ENCODE peak calls at places on chromosome 1, in seven cellular contexts. One of them, this sample, is unnamed.
A peak's percentile ranks its signal among the peaks of the same experiment; 100 is the strongest.

GRCh38 chr1:1730870-1731269 is 6.7 kb upstream of the CDK11A start:
- DNase-seq in sigmoid colon: no peak
- DNase-seq in heart left ventricle: peak; percentile 8
- DNase-seq in prostate gland: no peak
- DNase-seq in tibial nerve: no peak
- DNase-seq in body of pancreas: peak; percentile 6
- DNase-seq in testis: no peak
- DNase-seq in this sample: no peak

GRCh38 chr1:236685917-236686814 is at the start of gene ACTN2:
- DNase-seq in testis: peak; percentile 70
- DNase-seq in sigmoid colon: peak; percentile 76
- DNase-seq in tibial nerve: no peak
- DNase-seq in heart left ventricle: peak; percentile 81
- DNase-seq in prostate gland: no peak
- DNase-seq in body of pancreas: peak; percentile 69
- DNase-seq in this sample: no peak

GRCh38 chr1:178385662-178386061 is 111.1 kb downstream of the CLEC20A start:
- DNase-seq in body of pancreas: no peak
- DNase-seq in testis: no peak
- DNase-seq in sigmoid colon: no peak
- DNase-seq in prostate gland: no peak
- DNase-seq in heart left ventricle: no peak
- DNase-seq in tibial nerve: no peak
- DNase-seq in this sample: no peak

GRCh38 chr1:19250629-19251304 is 557 bp downstream of the EMC1 start:
- DNase-seq in testis: no peak
- DNase-seq in tibial nerve: no peak
- DNase-seq in prostate gland: no peak
- DNase-seq in sigmoid colon: no peak
- DNase-seq in body of pancreas: no peak
- DNase-seq in heart left ventricle: no peak
- DNase-seq in this sample: no peak

GRCh38 chr1:164673584-164674214 is 114.7 kb downstream of the PBX1 start:
- DNase-seq in body of pancreas: no peak
- DNase-seq in heart left ventricle: no peak
- DNase-seq in testis: peak; percentile 56
- DNase-seq in tibial nerve: no peak
- DNase-seq in prostate gland: no peak
- DNase-seq in sigmoid colon: no peak
- DNase-seq in this sample: no peak

GRCh38 chr1:1629430-1630190 is 2.4 kb upstream of the MMP23B start:
- DNase-seq in sigmoid colon: peak; percentile 71
- DNase-seq in heart left ventricle: peak; percentile 21
- DNase-seq in prostate gland: no peak
- DNase-seq in body of pancreas: no peak
- DNase-seq in tibial nerve: no peak
- DNase-seq in testis: no peak
- DNase-seq in this sample: no peak

GRCh38 chr1:214446772-214447556 is 104.4 kb downstream of the PTPN14 start:
- DNase-seq in sigmoid colon: no peak
- DNase-seq in prostate gland: peak; percentile 33
- DNase-seq in body of pancreas: peak; percentile 32
- DNase-seq in tibial nerve: no peak
- DNase-seq in heart left ventricle: no peak
- DNase-seq in testis: no peak
- DNase-seq in this sample: no peak

GRCh38 chr1:118136511-118136937 is 48.5 kb downstream of the SPAG17 start:
- DNase-seq in body of pancreas: no peak
- DNase-seq in tibial nerve: no peak
- DNase-seq in prostate gland: no peak
- DNase-seq in heart left ventricle: no peak
- DNase-seq in testis: no peak
- DNase-seq in sigmoid colon: no peak
- DNase-seq in this sample: no peak

GRCh38 chr1:154589780-154590179 is 18.2 kb downstream of the ADAR start:
- DNase-seq in tibial nerve: no peak
- DNase-seq in body of pancreas: no peak
- DNase-seq in prostate gland: no peak
- DNase-seq in heart left ventricle: no peak
- DNase-seq in sigmoid colon: no peak
- DNase-seq in testis: no peak
- DNase-seq in this sample: no peak

GRCh38 chr1:165854101-165854845 is 26.9 kb downstream of the UCK2 start:
- DNase-seq in testis: no peak
- DNase-seq in tibial nerve: no peak
- DNase-seq in sigmoid colon: no peak
- DNase-seq in prostate gland: no peak
- DNase-seq in heart left ventricle: peak; percentile 39
- DNase-seq in body of pancreas: no peak
- DNase-seq in this sample: no peak

GRCh38 chr1:113058861-113059441 is 14.0 kb upstream of the LRIG2 start:
- DNase-seq in testis: no peak
- DNase-seq in body of pancreas: no peak
- DNase-seq in tibial nerve: no peak
- DNase-seq in sigmoid colon: no peak
- DNase-seq in heart left ventricle: peak; percentile 28
- DNase-seq in prostate gland: no peak
- DNase-seq in this sample: no peak

GRCh38 chr1:209839875-209840491 is 12.2 kb downstream of the UTP25 start:
- DNase-seq in tibial nerve: no peak
- DNase-seq in heart left ventricle: no peak
- DNase-seq in prostate gland: no peak
- DNase-seq in body of pancreas: no peak
- DNase-seq in testis: no peak
- DNase-seq in sigmoid colon: no peak
- DNase-seq in this sample: no peak

GRCh38 chr1:230050973-230051735 is 15.9 kb upstream of the GALNT2 start:
- DNase-seq in prostate gland: no peak
- DNase-seq in body of pancreas: no peak
- DNase-seq in tibial nerve: no peak
- DNase-seq in heart left ventricle: no peak
- DNase-seq in sigmoid colon: no peak
- DNase-seq in testis: no peak
- DNase-seq in this sample: no peak

GRCh38 chr1:147492207-147492606 is 49.1 kb upstream of the BCL9 start:
- DNase-seq in body of pancreas: no peak
- DNase-seq in sigmoid colon: no peak
- DNase-seq in testis: no peak
- DNase-seq in tibial nerve: no peak
- DNase-seq in prostate gland: no peak
- DNase-seq in heart left ventricle: no peak
- DNase-seq in this sample: no peak

GRCh38 chr1:206496131-206496793 is 11.1 kb upstream of the RASSF5 start:
- DNase-seq in tibial nerve: no peak
- DNase-seq in testis: no peak
- DNase-seq in sigmoid colon: no peak
- DNase-seq in prostate gland: no peak
- DNase-seq in body of pancreas: peak; percentile 99
- DNase-seq in heart left ventricle: no peak
- DNase-seq in this sample: no peak

GRCh38 chr1:84442256-84442655 is 36.8 kb upstream of the RPF1 start:
- DNase-seq in heart left ventricle: no peak
- DNase-seq in testis: no peak
- DNase-seq in sigmoid colon: no peak
- DNase-seq in tibial nerve: peak; percentile 36
- DNase-seq in prostate gland: peak; percentile 15
- DNase-seq in body of pancreas: no peak
- DNase-seq in this sample: no peak

GRCh38 chr1:10283318-10283984 is 73.1 kb downstream of the KIF1B start:
- DNase-seq in testis: no peak
- DNase-seq in prostate gland: no peak
- DNase-seq in tibial nerve: no peak
- DNase-seq in heart left ventricle: no peak
- DNase-seq in body of pancreas: no peak
- DNase-seq in sigmoid colon: no peak
- DNase-seq in this sample: no peak

GRCh38 chr1:204077979-204078696 is 5.2 kb downstream of the SOX13 start:
- DNase-seq in body of pancreas: no peak
- DNase-seq in heart left ventricle: no peak
- DNase-seq in testis: no peak
- DNase-seq in tibial nerve: no peak
- DNase-seq in prostate gland: peak; percentile 84
- DNase-seq in sigmoid colon: no peak
- DNase-seq in this sample: no peak

GRCh38 chr1:75723989-75724471 is 479 bp upstream of the ACADM start:
- DNase-seq in prostate gland: peak; percentile 70
- DNase-seq in testis: peak; percentile 89
- DNase-seq in tibial nerve: peak; percentile 62
- DNase-seq in sigmoid colon: peak; percentile 94
- DNase-seq in body of pancreas: peak; percentile 79
- DNase-seq in heart left ventricle: peak; percentile 90
- DNase-seq in this sample: no peak

GRCh38 chr1:69373520-69373919 is 194.2 kb upstream of the LRRC7 start:
- DNase-seq in body of pancreas: no peak
- DNase-seq in prostate gland: no peak
- DNase-seq in heart left ventricle: no peak
- DNase-seq in testis: no peak
- DNase-seq in tibial nerve: no peak
- DNase-seq in sigmoid colon: no peak
- DNase-seq in this sample: no peak

GRCh38 chr1:212959266-212960220 is 9.2 kb downstream of the VASH2 start:
- DNase-seq in prostate gland: no peak
- DNase-seq in testis: no peak
- DNase-seq in heart left ventricle: no peak
- DNase-seq in sigmoid colon: no peak
- DNase-seq in body of pancreas: no peak
- DNase-seq in tibial nerve: no peak
- DNase-seq in this sample: no peak

GRCh38 chr1:180921891-180922636 is 9.4 kb downstream of the KIAA1614 start:
- DNase-seq in heart left ventricle: peak; percentile 18
- DNase-seq in sigmoid colon: no peak
- DNase-seq in tibial nerve: no peak
- DNase-seq in testis: no peak
- DNase-seq in body of pancreas: no peak
- DNase-seq in prostate gland: no peak
- DNase-seq in this sample: no peak

GRCh38 chr1:168400139-168400538 is 119.5 kb downstream of the TBX19 start:
- DNase-seq in testis: no peak
- DNase-seq in sigmoid colon: no peak
- DNase-seq in tibial nerve: no peak
- DNase-seq in prostate gland: no peak
- DNase-seq in body of pancreas: no peak
- DNase-seq in heart left ventricle: no peak
- DNase-seq in this sample: peak; percentile 47

GRCh38 chr1:114707604-114708003 is 9.0 kb downstream of the NRAS start:
- DNase-seq in testis: no peak
- DNase-seq in tibial nerve: no peak
- DNase-seq in body of pancreas: no peak
- DNase-seq in heart left ventricle: no peak
- DNase-seq in sigmoid colon: no peak
- DNase-seq in prostate gland: no peak
- DNase-seq in this sample: no peak
- H3K36me3 ChIP-seq in testis: no peaks in the 10 kb centered on the region
- H3K36me3 ChIP-seq in tibial nerve: peaks cover 76% of the 10 kb centered on the region
- H3K36me3 ChIP-seq in body of pancreas: peaks cover 29% of the 10 kb centered on the region
- H3K36me3 ChIP-seq in heart left ventricle: peaks cover 76% of the 10 kb centered on the region
- H3K36me3 ChIP-seq in sigmoid colon: peaks cover 38% of the 10 kb centered on the region
- H3K36me3 ChIP-seq in prostate gland: no peaks in the 10 kb centered on the region
- H3K36me3 ChIP-seq in this sample: peaks cover 42% of the 10 kb centered on the region

DNA sequence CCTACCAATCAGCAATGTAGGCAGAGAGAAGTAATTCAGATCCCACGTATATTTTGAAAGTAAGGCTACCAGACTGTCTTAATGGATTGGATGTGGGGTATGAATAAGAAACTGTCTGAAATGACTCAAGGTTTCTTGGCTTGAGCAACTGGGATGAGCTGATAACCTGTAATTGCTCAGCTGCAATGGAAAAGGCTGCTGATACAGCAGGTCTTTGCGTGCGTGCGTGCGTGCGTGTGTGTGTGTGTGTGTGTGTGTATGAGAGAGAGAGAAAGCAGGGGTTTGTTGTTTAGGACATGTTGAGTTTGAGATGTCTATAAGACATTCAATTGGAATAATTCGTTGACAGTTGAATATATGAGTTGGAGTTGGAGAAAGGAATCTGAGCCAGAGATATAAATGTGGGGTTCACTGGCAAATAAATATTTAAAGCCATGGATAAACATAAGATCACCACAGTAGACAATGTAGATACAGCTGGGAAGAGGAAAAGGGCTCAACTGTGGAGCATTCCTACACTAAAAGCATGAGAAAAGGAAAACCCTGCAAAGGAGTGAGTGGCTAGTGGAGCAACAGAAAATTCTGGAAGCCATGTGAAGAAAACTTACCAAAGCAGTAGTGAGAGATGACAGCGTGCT is 72.9 kb downstream of the UCHL5 start:
- DNase-seq in testis: no peak
- DNase-seq in heart left ventricle: no peak
- DNase-seq in sigmoid colon: no peak
- DNase-seq in tibial nerve: no peak
- DNase-seq in body of pancreas: no peak
- DNase-seq in prostate gland: no peak
- DNase-seq in this sample: no peak
- TF ChIP-seq POLR2A in testis: no peak
- TF ChIP-seq POLR2A in heart left ventricle: no peak
- TF ChIP-seq POLR2A in sigmoid colon: no peak
- TF ChIP-seq POLR2A in tibial nerve: no peak
- TF ChIP-seq POLR2A in body of pancreas: no peak
- TF ChIP-seq POLR2A in prostate gland: no peak
- TF ChIP-seq POLR2A in this sample: no peak

GRCh38 chr1:243582321-243582720 is 267.7 kb downstream of the AKT3 start:
- DNase-seq in testis: no peak
- DNase-seq in tibial nerve: no peak
- DNase-seq in body of pancreas: no peak
- DNase-seq in prostate gland: no peak
- DNase-seq in sigmoid colon: no peak
- DNase-seq in heart left ventricle: no peak
- DNase-seq in this sample: no peak
- H3K9me3 ChIP-seq in testis: no peaks in the 10 kb centered on the region
- H3K9me3 ChIP-seq in tibial nerve: peaks cover 66% of the 10 kb centered on the region
- H3K9me3 ChIP-seq in body of pancreas: no peaks in the 10 kb centered on the region
- H3K9me3 ChIP-seq in prostate gland: no peaks in the 10 kb centered on the region
- H3K9me3 ChIP-seq in sigmoid colon: peaks cover 13% of the 10 kb centered on the region
- H3K9me3 ChIP-seq in heart left ventricle: peaks cover 17% of the 10 kb centered on the region
- H3K9me3 ChIP-seq in this sample: peaks cover 8% of the 10 kb centered on the region

DNA sequence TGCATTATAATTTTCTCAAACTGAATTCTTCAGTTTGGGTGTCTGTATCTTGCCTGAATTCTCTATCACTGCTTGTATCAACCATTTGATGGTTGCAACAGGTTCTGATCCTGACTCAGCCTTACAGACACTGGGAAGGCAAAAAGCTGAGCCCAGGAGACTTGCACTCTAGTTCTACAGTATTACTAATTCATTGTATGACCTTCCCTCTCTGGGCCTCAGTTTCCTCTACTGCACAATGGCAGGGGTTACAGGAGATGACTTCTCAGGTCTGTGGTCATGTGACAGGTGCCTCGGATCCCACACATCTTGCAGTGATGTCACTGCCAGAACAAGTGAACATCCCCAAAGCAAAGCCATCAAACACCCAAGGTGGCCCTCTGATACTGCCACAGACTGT is 38.7 kb downstream of the RRAGC start:
- DNase-seq in body of pancreas: no peak
- DNase-seq in heart left ventricle: no peak
- DNase-seq in prostate gland: no peak
- DNase-seq in sigmoid colon: no peak
- DNase-seq in tibial nerve: no peak
- DNase-seq in testis: no peak
- DNase-seq in this sample: no peak
- H3K36me3 ChIP-seq in body of pancreas: no peaks in the 10 kb centered on the region
- H3K36me3 ChIP-seq in heart left ventricle: no peaks in the 10 kb centered on the region
- H3K36me3 ChIP-seq in prostate gland: no peaks in the 10 kb centered on the region
- H3K36me3 ChIP-seq in sigmoid colon: no peaks in the 10 kb centered on the region
- H3K36me3 ChIP-seq in tibial nerve: no peaks in the 10 kb centered on the region
- H3K36me3 ChIP-seq in testis: no peaks in the 10 kb centered on the region
- H3K36me3 ChIP-seq in this sample: no peaks in the 10 kb centered on the region